ENCODE peak calls at places on chromosomes 6 and 20, in four cellular contexts. One of them, this sample, is unnamed.

GRCh38 chr6:125585470-125585869 is 164.0 kb upstream of the HEY2 start:
- DNase-seq in GM12891: no peak
- DNase-seq in K562: no peak
- DNase-seq in GM12878: no peak
- DNase-seq in this sample: no peak

GRCh38 chr6:80789912-80790635 is 683.6 kb downstream of the BCKDHB start:
- DNase-seq in GM12891: no peak
- DNase-seq in K562: no peak
- DNase-seq in GM12878: no peak
- DNase-seq in this sample: no peak

GRCh38 chr6:155126727-155127439 is 131.8 kb downstream of the TIAM2 start:
- DNase-seq in GM12891: no peak
- DNase-seq in K562: peak
- DNase-seq in GM12878: no peak
- DNase-seq in this sample: no peak

GRCh38 chr20:35004749-35005462 is 49.2 kb downstream of the MYH7B start:
- DNase-seq in GM12891: peak
- DNase-seq in K562: no peak
- DNase-seq in GM12878: no peak
- DNase-seq in this sample: no peak

GRCh38 chr6:149387787-149388512 is 12.1 kb upstream of the SUMO4 start:
- DNase-seq in GM12891: no peak
- DNase-seq in K562: no peak
- DNase-seq in GM12878: no peak
- DNase-seq in this sample: no peak

GRCh38 chr6:153392156-153392555 is 261.1 kb upstream of the RGS17 start:
- DNase-seq in GM12891: no peak
- DNase-seq in K562: no peak
- DNase-seq in GM12878: no peak
- DNase-seq in this sample: no peak

GRCh38 chr6:156883497-156884252 is 106.5 kb downstream of the ARID1B start:
- DNase-seq in GM12891: no peak
- DNase-seq in K562: no peak
- DNase-seq in GM12878: no peak
- DNase-seq in this sample: no peak

GRCh38 chr6:7896465-7896987 is 14.1 kb downstream of the TXNDC5 start:
- DNase-seq in GM12891: no peak
- DNase-seq in K562: no peak
- DNase-seq in GM12878: no peak
- DNase-seq in this sample: no peak

GRCh38 chr6:19039287-19039686 is 652.1 kb downstream of the RNF144B start:
- DNase-seq in GM12891: no peak
- DNase-seq in K562: no peak
- DNase-seq in GM12878: no peak
- DNase-seq in this sample: no peak

GRCh38 chr6:148311849-148312669 is 30.6 kb upstream of the SASH1 start:
- DNase-seq in GM12891: no peak
- DNase-seq in K562: no peak
- DNase-seq in GM12878: no peak
- DNase-seq in this sample: no peak

GRCh38 chr6:129402244-129402643 is 307.7 kb downstream of the ARHGAP18 start:
- DNase-seq in GM12891: no peak
- DNase-seq in K562: no peak
- DNase-seq in GM12878: no peak
- DNase-seq in this sample: no peak

GRCh38 chr6:20464041-20464440 is 62.4 kb downstream of the E2F3 start:
- DNase-seq in GM12891: no peak
- DNase-seq in K562: no peak
- DNase-seq in GM12878: no peak
- DNase-seq in this sample: no peak

GRCh38 chr20:37376324-37376723 is 30.4 kb downstream of the SRC start:
- DNase-seq in GM12891: no peak
- DNase-seq in K562: no peak
- DNase-seq in GM12878: no peak
- DNase-seq in this sample: no peak

GRCh38 chr6:130178692-130179091 is 44.1 kb downstream of the SAMD3 start:
- DNase-seq in GM12891: no peak
- DNase-seq in K562: peak
- DNase-seq in GM12878: no peak
- DNase-seq in this sample: no peak

GRCh38 chr20:51738877-51739447 is 29.2 kb downstream of the ATP9A start:
- DNase-seq in GM12891: no peak
- DNase-seq in K562: peak
- DNase-seq in GM12878: no peak
- DNase-seq in this sample: no peak

GRCh38 chr20:9235518-9235917 is 166.6 kb downstream of the PLCB4 start:
- DNase-seq in GM12891: no peak
- DNase-seq in K562: no peak
- DNase-seq in GM12878: no peak
- DNase-seq in this sample: no peak

GRCh38 chr6:18823782-18824386 is 436.7 kb downstream of the RNF144B start:
- DNase-seq in GM12891: no peak
- DNase-seq in K562: peak
- DNase-seq in GM12878: no peak
- DNase-seq in this sample: peak

GRCh38 chr20:64153410-64153809 is 10.8 kb upstream of the MYT1 start:
- DNase-seq in GM12891: no peak
- DNase-seq in K562: no peak
- DNase-seq in GM12878: no peak
- DNase-seq in this sample: no peak

GRCh38 chr6:150767585-150768164 is 97.8 kb upstream of the MTHFD1L start:
- DNase-seq in GM12891: no peak
- DNase-seq in K562: no peak
- DNase-seq in GM12878: no peak
- DNase-seq in this sample: no peak

GRCh38 chr20:44526129-44526528 is 4.3 kb upstream of the SERINC3 start:
- DNase-seq in GM12891: no peak
- DNase-seq in K562: no peak
- DNase-seq in GM12878: no peak
- DNase-seq in this sample: no peak

GRCh38 chr6:2191390-2191740 is 54.0 kb downstream of the GMDS start:
- DNase-seq in GM12891: no peak
- DNase-seq in K562: no peak
- DNase-seq in GM12878: no peak
- DNase-seq in this sample: no peak

GRCh38 chr20:12358655-12359009 is 440.9 kb downstream of the BTBD3 start:
- DNase-seq in GM12891: no peak
- DNase-seq in K562: no peak
- DNase-seq in GM12878: no peak
- DNase-seq in this sample: no peak

GRCh38 chr6:18405477-18406293 is 18.5 kb downstream of the RNF144B start:
- DNase-seq in GM12891: no peak
- DNase-seq in K562: no peak
- DNase-seq in GM12878: no peak
- DNase-seq in this sample: no peak

GRCh38 chr6:157089258-157089657 is 234.1 kb downstream of the TMEM242 start:
- DNase-seq in GM12891: no peak
- DNase-seq in K562: no peak
- DNase-seq in GM12878: no peak
- DNase-seq in this sample: no peak

GRCh38 chr20:48275325-48275724 is 490.0 kb upstream of the SULF2 start:
- DNase-seq in GM12891: no peak
- DNase-seq in K562: no peak
- DNase-seq in GM12878: no peak
- DNase-seq in this sample: no peak

GRCh38 chr6:43861212-43861918 is 91.4 kb downstream of the VEGFA start:
- DNase-seq in GM12891: no peak
- DNase-seq in K562: no peak
- DNase-seq in GM12878: no peak
- DNase-seq in this sample: no peak

GRCh38 chr6:72937160-72937559 is 288.1 kb downstream of the KHDC1L start:
- DNase-seq in GM12891: no peak
- DNase-seq in K562: no peak
- DNase-seq in GM12878: no peak
- DNase-seq in this sample: no peak

DNA sequence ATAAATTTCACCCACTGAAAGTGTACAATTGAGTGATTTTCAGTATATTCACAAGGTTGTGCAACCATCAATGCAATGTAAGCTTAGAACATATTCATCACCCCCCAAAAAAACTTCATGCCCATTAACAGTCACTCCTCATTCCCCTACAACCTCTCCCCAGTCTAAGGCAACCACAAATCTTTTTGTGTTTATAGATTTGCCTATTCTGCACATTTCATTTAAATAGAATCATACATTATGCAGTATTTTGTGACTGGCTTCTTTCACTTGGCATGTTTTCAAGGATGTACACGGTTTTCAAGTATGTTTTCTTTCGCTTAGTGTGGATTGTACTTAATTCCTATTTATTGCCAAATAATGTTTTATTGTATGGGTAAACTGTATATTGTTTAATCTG is 329.3 kb upstream of the RNF24 start:
- DNase-seq in GM12891: no peak
- DNase-seq in K562: no peak
- DNase-seq in GM12878: no peak
- DNase-seq in this sample: no peak
- TF ChIP-seq SPI1 in GM12891: no peak
- TF ChIP-seq SPI1 in K562: no peak
- TF ChIP-seq SPI1 in GM12878: no peak
- TF ChIP-seq SPI1 in this sample: no peak

GRCh38 chr20:7940341-7940740 is at the start of gene HAO1:
- DNase-seq in GM12891: no peak
- DNase-seq in K562: no peak
- DNase-seq in GM12878: no peak
- DNase-seq in this sample: no peak
- TF ChIP-seq SPI1 in GM12891: no peak
- TF ChIP-seq SPI1 in K562: no peak
- TF ChIP-seq SPI1 in GM12878: no peak
- TF ChIP-seq SPI1 in this sample: no peak

DNA sequence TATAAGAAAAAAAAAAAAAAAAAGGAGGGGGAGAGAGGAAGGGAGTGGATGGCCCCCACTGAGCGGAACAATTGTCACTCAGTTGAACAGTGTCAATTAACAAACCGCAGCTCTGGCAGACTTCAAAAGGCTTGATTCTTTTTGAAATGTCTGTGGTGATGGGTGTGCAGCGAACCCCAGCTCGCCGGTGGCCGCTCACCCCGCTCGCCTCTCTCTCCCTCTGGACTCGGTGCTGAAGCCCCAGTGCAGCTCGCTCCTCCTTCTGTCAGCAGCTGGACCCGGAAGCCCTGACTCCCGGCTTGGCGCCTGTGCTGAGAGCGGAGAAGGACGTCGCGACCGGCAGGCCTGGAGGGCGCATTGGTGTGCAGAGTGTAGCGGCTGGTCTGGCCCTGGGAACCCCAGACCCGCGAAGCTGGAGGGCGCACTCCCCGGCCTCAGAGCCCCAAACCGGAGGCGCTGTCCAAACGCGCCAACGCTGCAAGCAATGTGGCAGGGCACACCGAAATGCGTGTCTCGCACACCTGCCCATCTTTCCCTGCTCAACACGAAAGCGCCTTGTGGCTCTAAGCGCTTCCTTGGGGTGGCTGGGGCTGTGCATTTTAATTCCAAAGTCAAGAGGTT is 3.4 kb downstream of the LINC00237 start:
- DNase-seq in GM12891: peak
- DNase-seq in K562: no peak
- DNase-seq in GM12878: no peak
- DNase-seq in this sample: no peak
- TF ChIP-seq SPI1 in GM12891: no peak
- TF ChIP-seq SPI1 in K562: no peak
- TF ChIP-seq SPI1 in GM12878: no peak
- TF ChIP-seq SPI1 in this sample: no peak

DNA sequence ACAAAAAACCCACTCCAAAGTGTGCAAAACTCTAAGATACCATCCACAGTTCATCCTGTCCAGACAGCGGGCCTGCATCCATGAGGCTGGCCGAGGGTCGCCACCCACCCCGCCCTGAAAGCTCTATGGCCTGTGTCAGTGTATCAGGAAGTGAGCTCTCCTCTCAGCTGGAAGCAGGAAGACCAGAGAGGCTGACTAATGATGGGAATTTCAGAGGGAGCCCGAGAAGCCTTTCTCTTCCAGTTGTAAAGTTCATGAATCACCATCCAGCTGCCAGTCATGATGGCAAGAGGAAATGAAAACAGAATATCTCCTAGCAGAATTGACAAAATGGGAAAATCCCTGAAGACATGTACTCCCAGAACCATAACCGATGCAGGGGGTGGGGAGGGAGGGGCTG is 109.6 kb upstream of the RPS6KA2 start:
- DNase-seq in GM12891: no peak
- DNase-seq in K562: no peak
- DNase-seq in GM12878: no peak
- DNase-seq in this sample: no peak
- TF ChIP-seq SPI1 in GM12891: no peak
- TF ChIP-seq SPI1 in K562: no peak
- TF ChIP-seq SPI1 in GM12878: no peak
- TF ChIP-seq SPI1 in this sample: no peak